ENCODE peak calls at places on chromosomes 2 and 18, in eight cellular contexts. One of them, this sample, is unnamed. For H3K27me3, the result is how much of the 10 kb centered on the place peaks cover.

GRCh38 chr2:75960134-75961009 is 249.7 kb upstream of the GCFC2 start:
- DNase-seq in left ventricle myocardium inferior: no peak
- DNase-seq in cardiac muscle cell: no peak
- DNase-seq in tibial nerve: no peak
- DNase-seq in neural progenitor cell: no peak
- DNase-seq in H9: no peak
- DNase-seq in tibial artery: no peak
- DNase-seq in foreskin keratinocyte: peak
- DNase-seq in this sample: no peak

GRCh38 chr2:138042311-138042710 is 78.0 kb downstream of the HNMT start:
- DNase-seq in left ventricle myocardium inferior: no peak
- DNase-seq in cardiac muscle cell: no peak
- DNase-seq in tibial nerve: no peak
- DNase-seq in neural progenitor cell: no peak
- DNase-seq in H9: no peak
- DNase-seq in tibial artery: no peak
- DNase-seq in foreskin keratinocyte: no peak
- DNase-seq in this sample: no peak

GRCh38 chr2:174761837-174762236 is 2.4 kb downstream of the CHRNA1 start:
- DNase-seq in left ventricle myocardium inferior: no peak
- DNase-seq in cardiac muscle cell: no peak
- DNase-seq in tibial nerve: no peak
- DNase-seq in neural progenitor cell: no peak
- DNase-seq in H9: no peak
- DNase-seq in tibial artery: no peak
- DNase-seq in foreskin keratinocyte: no peak
- DNase-seq in this sample: no peak

GRCh38 chr2:138602166-138602460 is 100.5 kb downstream of the SPOPL start:
- DNase-seq in left ventricle myocardium inferior: no peak
- DNase-seq in cardiac muscle cell: no peak
- DNase-seq in tibial nerve: no peak
- DNase-seq in neural progenitor cell: no peak
- DNase-seq in H9: no peak
- DNase-seq in tibial artery: no peak
- DNase-seq in foreskin keratinocyte: no peak
- DNase-seq in this sample: no peak

GRCh38 chr2:48332286-48332685 is 197.7 kb upstream of the STON1 start:
- DNase-seq in left ventricle myocardium inferior: no peak
- DNase-seq in cardiac muscle cell: no peak
- DNase-seq in tibial nerve: no peak
- DNase-seq in neural progenitor cell: no peak
- DNase-seq in H9: no peak
- DNase-seq in tibial artery: no peak
- DNase-seq in foreskin keratinocyte: no peak
- DNase-seq in this sample: no peak

GRCh38 chr2:238378230-238379095 is 48.3 kb upstream of the ASB1 start:
- DNase-seq in left ventricle myocardium inferior: no peak
- DNase-seq in cardiac muscle cell: no peak
- DNase-seq in tibial nerve: no peak
- DNase-seq in neural progenitor cell: no peak
- DNase-seq in H9: no peak
- DNase-seq in tibial artery: no peak
- DNase-seq in foreskin keratinocyte: no peak
- DNase-seq in this sample: no peak

GRCh38 chr2:195580156-195580555 is 76.9 kb upstream of the SLC39A10 start:
- DNase-seq in left ventricle myocardium inferior: no peak
- DNase-seq in cardiac muscle cell: no peak
- DNase-seq in tibial nerve: no peak
- DNase-seq in neural progenitor cell: no peak
- DNase-seq in H9: no peak
- DNase-seq in tibial artery: no peak
- DNase-seq in foreskin keratinocyte: peak
- DNase-seq in this sample: no peak

GRCh38 chr2:117691980-117692379 is 122.5 kb upstream of the DDX18 start:
- DNase-seq in left ventricle myocardium inferior: no peak
- DNase-seq in cardiac muscle cell: no peak
- DNase-seq in tibial nerve: no peak
- DNase-seq in neural progenitor cell: peak
- DNase-seq in H9: no peak
- DNase-seq in tibial artery: no peak
- DNase-seq in foreskin keratinocyte: no peak
- DNase-seq in this sample: no peak

GRCh38 chr2:228838819-228839218 is 432.3 kb downstream of the PID1 start:
- DNase-seq in left ventricle myocardium inferior: no peak
- DNase-seq in cardiac muscle cell: no peak
- DNase-seq in tibial nerve: no peak
- DNase-seq in neural progenitor cell: peak
- DNase-seq in H9: no peak
- DNase-seq in tibial artery: no peak
- DNase-seq in foreskin keratinocyte: no peak
- DNase-seq in this sample: no peak

GRCh38 chr2:38750011-38750792 is 959 bp downstream of the SRSF7 start:
- DNase-seq in left ventricle myocardium inferior: peak
- DNase-seq in cardiac muscle cell: peak
- DNase-seq in tibial nerve: peak
- DNase-seq in neural progenitor cell: peak
- DNase-seq in H9: no peak
- DNase-seq in tibial artery: peak
- DNase-seq in foreskin keratinocyte: no peak
- DNase-seq in this sample: no peak

GRCh38 chr2:221513251-221513650 is 58.9 kb downstream of the EPHA4 start:
- DNase-seq in left ventricle myocardium inferior: no peak
- DNase-seq in cardiac muscle cell: no peak
- DNase-seq in tibial nerve: no peak
- DNase-seq in neural progenitor cell: no peak
- DNase-seq in H9: no peak
- DNase-seq in tibial artery: no peak
- DNase-seq in foreskin keratinocyte: no peak
- DNase-seq in this sample: no peak

GRCh38 chr2:151826737-151827157 is 1.5 kb downstream of the ARL5A start:
- DNase-seq in left ventricle myocardium inferior: no peak
- DNase-seq in cardiac muscle cell: peak
- DNase-seq in tibial nerve: no peak
- DNase-seq in neural progenitor cell: no peak
- DNase-seq in H9: no peak
- DNase-seq in tibial artery: no peak
- DNase-seq in foreskin keratinocyte: peak
- DNase-seq in this sample: no peak

GRCh38 chr2:24351981-24352380 is 8.4 kb downstream of the ITSN2 start:
- DNase-seq in left ventricle myocardium inferior: no peak
- DNase-seq in cardiac muscle cell: peak
- DNase-seq in tibial nerve: no peak
- DNase-seq in neural progenitor cell: no peak
- DNase-seq in H9: no peak
- DNase-seq in tibial artery: no peak
- DNase-seq in foreskin keratinocyte: no peak
- DNase-seq in this sample: no peak
- TF ChIP-seq CTCF in left ventricle myocardium inferior: peak
- TF ChIP-seq CTCF in cardiac muscle cell: no peak
- TF ChIP-seq CTCF in tibial nerve: no peak
- TF ChIP-seq CTCF in neural progenitor cell: peak
- TF ChIP-seq CTCF in H9: no peak
- TF ChIP-seq CTCF in tibial artery: no peak
- TF ChIP-seq CTCF in foreskin keratinocyte: peak
- TF ChIP-seq CTCF in this sample: no peak

GRCh38 chr2:120656273-120656960 is 79.3 kb upstream of the GLI2 start:
- DNase-seq in left ventricle myocardium inferior: no peak
- DNase-seq in cardiac muscle cell: no peak
- DNase-seq in tibial nerve: no peak
- DNase-seq in neural progenitor cell: no peak
- DNase-seq in H9: no peak
- DNase-seq in tibial artery: no peak
- DNase-seq in foreskin keratinocyte: no peak
- DNase-seq in this sample: no peak
- H3K27me3 ChIP-seq in left ventricle myocardium inferior: under half
- H3K27me3 ChIP-seq in cardiac muscle cell: half or more
- H3K27me3 ChIP-seq in tibial nerve: under half
- H3K27me3 ChIP-seq in neural progenitor cell: half or more
- H3K27me3 ChIP-seq in H9: under half
- H3K27me3 ChIP-seq in tibial artery: under half
- H3K27me3 ChIP-seq in foreskin keratinocyte: under half
- H3K27me3 ChIP-seq in this sample: under half

GRCh38 chr18:35993013-35993412 is 20.5 kb downstream of the RMP24 start:
- DNase-seq in left ventricle myocardium inferior: no peak
- DNase-seq in cardiac muscle cell: no peak
- DNase-seq in tibial nerve: no peak
- DNase-seq in neural progenitor cell: no peak
- DNase-seq in H9: no peak
- DNase-seq in tibial artery: no peak
- DNase-seq in foreskin keratinocyte: no peak
- DNase-seq in this sample: no peak

GRCh38 chr18:35999925-36000324 is 27.4 kb downstream of the RMP24 start:
- DNase-seq in left ventricle myocardium inferior: no peak
- DNase-seq in cardiac muscle cell: no peak
- DNase-seq in tibial nerve: no peak
- DNase-seq in neural progenitor cell: no peak
- DNase-seq in H9: no peak
- DNase-seq in tibial artery: no peak
- DNase-seq in foreskin keratinocyte: no peak
- DNase-seq in this sample: no peak

DNA sequence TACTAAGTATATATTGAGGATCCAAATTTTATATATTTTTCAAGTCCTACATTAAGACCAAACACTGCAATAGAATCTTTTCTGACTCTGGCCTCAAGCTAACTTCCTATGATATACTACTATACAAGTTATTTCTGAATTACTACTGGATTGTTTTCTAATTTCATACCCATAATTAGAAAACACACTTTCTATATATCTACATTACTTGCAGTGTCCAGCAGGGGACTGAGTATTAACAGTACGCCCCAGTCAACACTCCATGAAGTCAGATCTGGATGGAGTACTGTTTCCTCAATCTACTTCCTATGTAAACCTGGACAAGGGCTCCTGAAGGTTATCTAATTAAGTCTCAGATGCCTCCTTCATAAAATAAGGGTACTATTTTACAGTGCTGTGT is 26.5 kb downstream of the RMP24 start:
- DNase-seq in left ventricle myocardium inferior: no peak
- DNase-seq in cardiac muscle cell: no peak
- DNase-seq in tibial nerve: no peak
- DNase-seq in neural progenitor cell: no peak
- DNase-seq in H9: no peak
- DNase-seq in tibial artery: no peak
- DNase-seq in foreskin keratinocyte: no peak
- DNase-seq in this sample: no peak
- TF ChIP-seq CTCF in left ventricle myocardium inferior: peak
- TF ChIP-seq CTCF in cardiac muscle cell: peak
- TF ChIP-seq CTCF in tibial nerve: no peak
- TF ChIP-seq CTCF in neural progenitor cell: peak
- TF ChIP-seq CTCF in H9: peak
- TF ChIP-seq CTCF in tibial artery: no peak
- TF ChIP-seq CTCF in foreskin keratinocyte: peak
- TF ChIP-seq CTCF in this sample: peak

GRCh38 chr2:28516950-28517349 is 21.1 kb downstream of the PLB1 start:
- DNase-seq in left ventricle myocardium inferior: no peak
- DNase-seq in cardiac muscle cell: no peak
- DNase-seq in tibial nerve: no peak
- DNase-seq in neural progenitor cell: no peak
- DNase-seq in H9: no peak
- DNase-seq in tibial artery: no peak
- DNase-seq in foreskin keratinocyte: no peak
- DNase-seq in this sample: no peak
- H3K27me3 ChIP-seq in left ventricle myocardium inferior: under half
- H3K27me3 ChIP-seq in cardiac muscle cell: under half
- H3K27me3 ChIP-seq in tibial nerve: under half
- H3K27me3 ChIP-seq in neural progenitor cell: under half
- H3K27me3 ChIP-seq in H9: under half
- H3K27me3 ChIP-seq in tibial artery: under half
- H3K27me3 ChIP-seq in foreskin keratinocyte: under half
- H3K27me3 ChIP-seq in this sample: under half

DNA sequence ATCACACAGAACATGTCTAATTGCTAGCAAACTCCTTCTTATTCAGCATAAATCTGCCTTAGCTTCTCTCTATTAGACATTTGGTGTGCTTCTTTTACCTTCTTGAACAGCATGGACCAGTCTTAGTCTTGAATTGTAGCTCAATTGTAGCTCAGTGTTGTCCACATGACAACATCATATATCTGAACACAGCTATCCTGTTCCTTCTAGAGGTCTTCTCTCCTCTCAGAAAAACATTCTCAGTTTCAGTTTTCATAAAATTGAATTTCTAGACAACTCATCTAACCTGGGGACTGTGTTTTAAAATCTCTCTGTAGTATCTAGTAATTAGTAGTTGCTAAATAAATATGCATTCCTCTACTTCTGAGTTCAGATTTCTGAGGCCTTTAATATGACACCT is 47.6 kb downstream of the CPO start:
- DNase-seq in left ventricle myocardium inferior: no peak
- DNase-seq in cardiac muscle cell: no peak
- DNase-seq in tibial nerve: no peak
- DNase-seq in neural progenitor cell: no peak
- DNase-seq in H9: no peak
- DNase-seq in tibial artery: no peak
- DNase-seq in foreskin keratinocyte: no peak
- DNase-seq in this sample: no peak
- TF ChIP-seq CTCF in left ventricle myocardium inferior: no peak
- TF ChIP-seq CTCF in cardiac muscle cell: no peak
- TF ChIP-seq CTCF in tibial nerve: no peak
- TF ChIP-seq CTCF in neural progenitor cell: no peak
- TF ChIP-seq CTCF in H9: no peak
- TF ChIP-seq CTCF in tibial artery: no peak
- TF ChIP-seq CTCF in foreskin keratinocyte: no peak
- TF ChIP-seq CTCF in this sample: no peak

This sample was measured in kidney epithelial cell.